ENCODE peak calls at places on chromosomes 11 and 22, in four cellular contexts. One of them, this sample, is unnamed.

GRCh38 chr11:898540-899190 is 11.9 kb downstream of the CHID1 start:
- DNase-seq in K562: peak; percentile 41
- DNase-seq in GM12878: no peak
- DNase-seq in IMR-90: no peak
- DNase-seq in this sample: no peak

GRCh38 chr11:32809313-32809712 is 14.9 kb upstream of the CCDC73 start:
- DNase-seq in K562: peak; percentile 73
- DNase-seq in GM12878: no peak
- DNase-seq in IMR-90: peak; percentile 72
- DNase-seq in this sample: peak; percentile 66

GRCh38 chr11:43282607-43283440 is 29.0 kb upstream of the API5 start:
- DNase-seq in IMR-90: peak; percentile 16
- DNase-seq in K562: peak; percentile 75
- DNase-seq in GM12878: no peak
- DNase-seq in this sample: peak; percentile 25

GRCh38 chr11:84673753-84674152 is 953.4 kb downstream of the DLG2 start:
- DNase-seq in IMR-90: no peak
- DNase-seq in GM12878: no peak
- DNase-seq in K562: no peak
- DNase-seq in this sample: no peak

GRCh38 chr22:17890245-17890671 is 116.0 kb upstream of the BID start:
- DNase-seq in K562: no peak
- DNase-seq in IMR-90: peak; percentile 53
- DNase-seq in GM12878: no peak
- DNase-seq in this sample: no peak

GRCh38 chr11:58301576-58301975 is 33.5 kb upstream of the OR10W1 start:
- DNase-seq in K562: no peak
- DNase-seq in IMR-90: peak; percentile 84
- DNase-seq in GM12878: no peak
- DNase-seq in this sample: no peak

GRCh38 chr22:31678748-31679147 is 16.7 kb upstream of the PISD start:
- DNase-seq in IMR-90: no peak
- DNase-seq in GM12878: no peak
- DNase-seq in K562: no peak
- DNase-seq in this sample: no peak

GRCh38 chr11:16792426-16792825 is 54.0 kb downstream of the C11orf58 start:
- DNase-seq in GM12878: no peak
- DNase-seq in IMR-90: no peak
- DNase-seq in K562: no peak
- DNase-seq in this sample: no peak

GRCh38 chr11:1225386-1226225 is 2.7 kb downstream of the MUC5B start:
- DNase-seq in GM12878: no peak
- DNase-seq in IMR-90: no peak
- DNase-seq in K562: no peak
- DNase-seq in this sample: no peak

GRCh38 chr11:117045196-117045595 is 53.0 kb downstream of the SIK3 start:
- DNase-seq in GM12878: no peak
- DNase-seq in K562: peak; percentile 23
- DNase-seq in IMR-90: peak; percentile 61
- DNase-seq in this sample: no peak

GRCh38 chr11:1108246-1108900 is 33.7 kb downstream of the MUC2 start:
- DNase-seq in GM12878: no peak
- DNase-seq in K562: no peak
- DNase-seq in IMR-90: no peak
- DNase-seq in this sample: no peak

GRCh38 chr11:108609681-108610080 is 16.1 kb upstream of the EXPH5 start:
- DNase-seq in GM12878: no peak
- DNase-seq in IMR-90: peak; percentile 35
- DNase-seq in K562: peak; percentile 41
- DNase-seq in this sample: no peak

GRCh38 chr11:117913736-117914397 is 15.3 kb downstream of the TMPRSS13 start:
- DNase-seq in GM12878: no peak
- DNase-seq in IMR-90: no peak
- DNase-seq in K562: no peak
- DNase-seq in this sample: no peak

GRCh38 chr22:30868663-30869385 is 99.8 kb downstream of the MORC2 start:
- DNase-seq in IMR-90: peak; percentile 75
- DNase-seq in GM12878: no peak
- DNase-seq in K562: no peak
- DNase-seq in this sample: no peak

GRCh38 chr11:123052884-123053721 is 8.8 kb downstream of the HSPA8 start:
- DNase-seq in GM12878: no peak
- DNase-seq in K562: no peak
- DNase-seq in IMR-90: no peak
- DNase-seq in this sample: no peak

GRCh38 chr22:26707581-26707980 is 50.2 kb downstream of the MIAT start:
- DNase-seq in K562: no peak
- DNase-seq in GM12878: no peak
- DNase-seq in IMR-90: no peak
- DNase-seq in this sample: no peak

GRCh38 chr22:50258361-50259292 is 2.9 kb downstream of the MAPK12 start:
- DNase-seq in IMR-90: no peak
- DNase-seq in K562: no peak
- DNase-seq in GM12878: no peak
- DNase-seq in this sample: no peak

GRCh38 chr22:33923660-33924246 is 3.5 kb upstream of the LARGE1 start:
- DNase-seq in IMR-90: peak; percentile 74
- DNase-seq in K562: peak; percentile 58
- DNase-seq in GM12878: no peak
- DNase-seq in this sample: peak; percentile 43

GRCh38 chr11:11743216-11743615 is 98.6 kb upstream of the USP47 start:
- DNase-seq in IMR-90: no peak
- DNase-seq in GM12878: no peak
- DNase-seq in K562: no peak
- DNase-seq in this sample: no peak

GRCh38 chr11:26974068-26974790 is 19.7 kb upstream of the FIBIN start:
- DNase-seq in IMR-90: peak; percentile 69
- DNase-seq in GM12878: no peak
- DNase-seq in K562: no peak
- DNase-seq in this sample: no peak

GRCh38 chr11:26971961-26972360 is 22.0 kb upstream of the FIBIN start:
- DNase-seq in GM12878: no peak
- DNase-seq in K562: no peak
- DNase-seq in IMR-90: peak; percentile 61
- DNase-seq in this sample: no peak

DNA sequence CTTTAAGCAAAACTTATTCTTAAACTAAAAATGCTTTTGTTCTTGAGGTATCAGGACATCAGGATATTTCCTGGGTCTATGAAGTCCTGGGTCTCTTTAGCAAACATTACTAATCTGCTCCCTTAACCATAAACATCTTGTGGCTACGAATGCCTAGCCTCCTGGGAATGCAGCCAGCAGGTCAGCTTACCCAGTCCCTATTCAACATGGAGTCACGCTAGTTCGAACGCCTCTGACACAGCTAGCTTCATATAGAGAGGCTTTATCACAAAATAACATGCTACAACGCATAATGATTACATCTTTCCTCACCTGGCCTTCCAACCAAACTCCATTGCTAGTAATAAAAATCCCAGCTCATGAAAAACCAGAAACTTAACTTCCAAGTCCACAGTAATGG is 17.5 kb upstream of the FIBIN start:
- DNase-seq in GM12878: no peak
- DNase-seq in IMR-90: peak; percentile 94
- DNase-seq in K562: no peak
- DNase-seq in this sample: no peak
- TF ChIP-seq RCOR1 in GM12878: no peak
- TF ChIP-seq RCOR1 in IMR-90: no peak
- TF ChIP-seq RCOR1 in K562: no peak
- TF ChIP-seq RCOR1 in this sample: no peak

GRCh38 chr11:61827573-61828378 is at the start of gene FADS2:
- DNase-seq in GM12878: peak; percentile 81
- DNase-seq in IMR-90: peak; percentile 89
- DNase-seq in K562: no peak
- DNase-seq in this sample: peak; percentile 87
- TF ChIP-seq RAD21 in GM12878: no peak
- TF ChIP-seq RAD21 in IMR-90: no peak
- TF ChIP-seq RAD21 in K562: no peak
- TF ChIP-seq RAD21 in this sample: peak; percentile 26

DNA sequence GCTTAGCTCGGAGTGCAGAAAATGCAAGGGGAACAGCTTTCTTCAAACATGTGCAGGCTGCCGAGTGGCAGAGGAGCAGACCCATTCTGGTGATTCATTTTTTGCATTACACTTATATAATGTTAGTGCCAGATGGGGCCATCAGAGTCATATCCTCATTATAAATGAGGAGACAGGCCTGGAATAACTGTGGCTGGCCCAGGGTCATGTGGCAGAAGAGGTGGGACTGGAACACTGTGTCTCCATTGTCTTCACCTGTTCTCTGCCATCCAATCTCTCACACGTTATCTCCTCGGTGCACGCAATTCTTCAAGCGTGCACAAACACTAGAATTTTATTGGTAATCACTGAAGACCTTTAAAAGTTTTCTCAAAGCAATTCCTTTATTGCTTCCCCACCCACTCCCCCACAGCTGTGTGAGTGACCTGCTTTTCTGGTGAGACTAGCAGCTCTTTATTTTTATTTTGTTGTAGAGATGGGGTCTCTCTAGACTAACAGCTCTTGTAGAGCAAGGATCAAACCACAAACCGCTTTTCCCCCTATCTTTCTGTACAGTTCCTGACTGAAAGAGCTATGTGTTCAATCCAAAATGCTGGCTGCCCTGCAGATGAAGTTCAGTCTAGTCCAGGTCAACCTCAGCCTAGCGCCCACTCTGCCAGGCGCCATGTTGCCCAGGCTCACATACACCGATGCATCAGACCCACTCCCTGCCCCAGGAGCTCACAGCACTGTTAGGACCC is 75.3 kb downstream of the ST3GAL4 start:
- DNase-seq in IMR-90: peak; percentile 6
- DNase-seq in K562: no peak
- DNase-seq in GM12878: no peak
- DNase-seq in this sample: no peak
- TF ChIP-seq CEBPB in IMR-90: no peak
- TF ChIP-seq CEBPB in K562: no peak
- TF ChIP-seq CEBPB in GM12878: no peak
- TF ChIP-seq CEBPB in this sample: no peak

DNA sequence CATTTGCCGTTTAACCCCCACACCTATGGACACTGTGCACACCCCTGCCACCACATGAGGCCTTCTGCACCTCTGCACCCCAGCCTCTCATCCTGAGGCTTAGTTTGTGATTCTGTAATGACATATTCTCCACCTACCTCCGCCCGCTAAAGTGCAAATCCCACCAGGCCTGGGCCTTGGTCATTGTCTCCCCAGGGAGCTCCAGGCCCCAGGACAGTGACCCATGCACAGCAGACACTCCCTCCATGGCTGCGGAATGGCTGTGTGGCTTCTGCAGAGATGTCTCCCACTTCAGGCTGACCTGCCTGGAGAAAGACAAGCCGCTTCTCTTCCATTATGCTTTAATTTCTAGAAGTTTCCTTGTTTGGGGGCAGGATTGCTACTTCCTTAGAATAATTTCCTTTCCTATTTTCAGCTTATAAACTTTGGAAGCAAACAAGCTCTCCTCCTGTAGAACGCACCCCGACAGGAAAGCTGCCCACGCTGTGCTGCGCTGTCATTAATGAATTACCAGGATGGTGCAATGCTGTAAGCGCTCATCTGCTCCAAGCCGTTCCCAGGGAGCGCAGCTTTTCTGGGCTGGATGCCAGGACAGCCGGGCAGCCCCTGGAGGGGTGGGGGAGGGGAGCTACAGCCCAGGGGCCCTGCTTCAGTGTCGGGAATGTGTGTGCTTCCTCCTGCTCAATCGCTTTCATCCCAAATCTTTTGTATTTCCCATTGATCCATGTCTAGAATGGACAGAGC is 618.0 kb downstream of the BRD1 start:
- DNase-seq in GM12878: no peak
- DNase-seq in K562: no peak
- DNase-seq in IMR-90: no peak
- DNase-seq in this sample: peak; percentile 21
- TF ChIP-seq RCOR1 in GM12878: no peak
- TF ChIP-seq RCOR1 in K562: no peak
- TF ChIP-seq RCOR1 in IMR-90: no peak
- TF ChIP-seq RCOR1 in this sample: no peak

DNA sequence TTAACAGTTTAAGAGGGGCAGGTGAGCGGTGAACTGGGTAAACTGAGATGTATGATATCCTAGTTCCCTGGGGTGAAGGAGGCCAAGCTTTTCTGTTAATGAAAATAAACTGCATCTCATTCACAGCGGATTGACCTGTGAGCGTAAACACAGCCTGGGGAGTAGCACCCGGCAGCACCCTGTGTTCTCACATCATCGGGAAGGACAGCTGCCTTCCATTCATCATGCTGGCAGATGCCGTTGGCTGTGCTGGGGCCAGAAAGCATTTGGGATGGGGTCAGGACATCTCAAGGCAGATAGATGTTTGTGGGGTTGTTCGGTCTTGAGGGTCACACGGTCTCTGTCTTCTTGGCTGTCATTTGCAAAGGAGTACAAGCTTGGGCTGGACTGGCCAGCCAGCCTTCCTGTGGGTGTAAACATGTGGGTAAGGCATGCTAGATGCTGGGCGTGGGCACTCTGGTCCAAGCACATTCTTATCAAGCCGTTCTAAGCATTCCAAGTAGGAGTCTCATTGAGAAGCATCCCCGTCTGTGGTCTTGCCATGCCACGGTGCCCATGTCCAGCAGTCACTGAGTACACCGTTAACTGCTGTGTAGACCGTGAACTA is 81.3 kb downstream of the TBC1D22A start:
- DNase-seq in GM12878: no peak
- DNase-seq in IMR-90: peak; percentile 45
- DNase-seq in K562: no peak
- DNase-seq in this sample: no peak
- TF ChIP-seq RAD21 in GM12878: no peak
- TF ChIP-seq RAD21 in IMR-90: no peak
- TF ChIP-seq RAD21 in K562: no peak
- TF ChIP-seq RAD21 in this sample: no peak